ENCODE peak calls at places on chromosomes 12 and 14, in six cellular contexts. E is cardiac fibroblast, J is fibroblast of pulmonary artery, H is brain microvascular endothelial cell, P is lower leg skin, U is Calu3. D is an unnamed sample.

GRCh38 chr14:93712079-93712837 is 76.0 kb downstream of the PRIMA1 start:
- DNase-seq in E (no peak), J (no peak), H (no peak), P (no peak), U (no peak), D (no peak)

GRCh38 chr14:100239200-100239839 is 376 bp downstream of the YY1 start:
- DNase-seq in E (no peak), J (no peak), H (no peak), P (peak), U (peak), D (no peak)

GRCh38 chr12:122403115-122403770 is 19.2 kb downstream of the CLIP1 start:
- DNase-seq in E (no peak), J (no peak), H (no peak), P (no peak), U (no peak), D (no peak)

GRCh38 chr14:94143239-94143638 is 13.8 kb upstream of the IFI27L2 start:
- DNase-seq in E (no peak), J (no peak), H (no peak), P (no peak), U (peak), D (no peak)

GRCh38 chr12:53172352-53172751 is 8.2 kb upstream of the ZNF740 start:
- DNase-seq in E (peak), J (peak), H (peak), P (no peak), U (no peak), D (no peak)

GRCh38 chr12:94867066-94867855 is 136.2 kb downstream of the NDUFA12 start:
- DNase-seq in E (no peak), J (no peak), H (peak), P (no peak), U (no peak), D (no peak)

GRCh38 chr12:56361487-56362129 is 1.0 kb downstream of the APOF start:
- DNase-seq in E (no peak), J (no peak), H (no peak), P (no peak), U (no peak), D (no peak)

GRCh38 chr12:108985750-108986149 is 35.1 kb downstream of the SVOP start:
- DNase-seq in E (no peak), J (no peak), H (no peak), P (no peak), U (no peak), D (no peak)

GRCh38 chr12:30598889-30599288 is 96.8 kb downstream of the IPO8 start:
- DNase-seq in E (peak), J (peak), H (no peak), P (no peak), U (no peak), D (no peak)

GRCh38 chr14:54647378-54647777 is 80.5 kb downstream of the SAMD4A start:
- DNase-seq in E (no peak), J (no peak), H (no peak), P (no peak), U (no peak), D (no peak)

GRCh38 chr12:115172521-115172920 is 488.5 kb upstream of the TBX3 start:
- DNase-seq in E (no peak), J (peak), H (no peak), P (no peak), U (no peak), D (no peak)

GRCh38 chr12:28876423-28876822 is 272.7 kb upstream of the FAR2 start:
- DNase-seq in E (no peak), J (no peak), H (no peak), P (no peak), U (no peak), D (no peak)

GRCh38 chr12:28874758-28875157 is 274.3 kb upstream of the FAR2 start:
- DNase-seq in E (no peak), J (no peak), H (no peak), P (no peak), U (no peak), D (no peak)

GRCh38 chr12:28870839-28871440 is 278.1 kb upstream of the FAR2 start:
- DNase-seq in E (no peak), J (peak), H (no peak), P (no peak), U (no peak), D (peak)

GRCh38 chr12:28869197-28869596 is 279.9 kb upstream of the FAR2 start:
- DNase-seq in E (peak), J (peak), H (peak), P (no peak), U (no peak), D (no peak)

DNA sequence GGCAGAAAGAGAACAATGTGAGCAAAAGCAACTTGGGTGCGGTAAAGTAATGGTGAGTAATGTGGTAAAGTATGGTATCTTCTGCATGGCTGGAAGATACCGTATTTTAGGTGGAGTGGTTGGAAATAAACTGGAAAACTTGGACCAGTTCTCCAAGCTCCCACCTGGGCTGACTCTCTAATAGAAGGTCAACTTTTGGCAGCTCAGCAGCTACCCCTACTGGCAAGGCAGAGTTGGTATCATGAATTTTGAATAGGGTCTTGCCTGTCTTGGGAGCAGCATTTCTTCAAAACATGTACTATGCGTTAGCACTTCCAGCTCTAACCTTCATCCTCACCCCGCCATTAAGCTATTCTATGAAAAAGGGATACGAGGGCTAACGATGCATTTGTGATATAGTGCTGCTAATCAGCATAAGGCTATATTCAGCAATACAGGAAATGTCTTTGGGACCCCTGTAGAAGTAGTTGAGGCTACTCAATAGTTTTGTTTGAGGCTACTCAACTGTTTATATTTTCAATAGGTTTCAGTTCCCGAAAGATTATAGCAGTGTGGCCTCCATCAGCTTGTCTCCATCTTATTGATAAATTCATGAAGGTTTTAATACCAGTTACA is 276.3 kb upstream of the FAR2 start:
- DNase-seq in E (peak), J (peak), H (peak), P (no peak), U (peak), D (peak)
- TF ChIP-seq CTCF in E (peak), J (peak), H (peak), P (no peak), U (peak), D (peak)

GRCh38 chr14:22168092-22168955 is 420.7 kb downstream of the DAD1 start:
- DNase-seq in E (no peak), J (peak), H (peak), P (no peak), U (no peak), D (no peak)
- TF ChIP-seq CTCF in E (no peak), J (no peak), H (peak), P (no peak), U (no peak), D (no peak)

GRCh38 chr12:107519906-107520859 is 165.4 kb upstream of the PWP1 start:
- DNase-seq in E (no peak), J (no peak), H (no peak), P (no peak), U (no peak), D (peak)

GRCh38 chr12:107521826-107522355 is 163.7 kb upstream of the PWP1 start:
- DNase-seq in E (no peak), J (no peak), H (no peak), P (no peak), U (no peak), D (no peak)

GRCh38 chr12:107525063-107525718 is 160.4 kb upstream of the PWP1 start:
- DNase-seq in E (no peak), J (no peak), H (no peak), P (no peak), U (no peak), D (no peak)

GRCh38 chr12:107523760-107524558 is 161.6 kb upstream of the PWP1 start:
- DNase-seq in E (no peak), J (no peak), H (no peak), P (no peak), U (no peak), D (no peak)

GRCh38 chr12:107522692-107523477 is 162.7 kb upstream of the PWP1 start:
- DNase-seq in E (no peak), J (no peak), H (no peak), P (no peak), U (no peak), D (no peak)
- TF ChIP-seq CTCF in E (peak), J (peak), H (peak), P (no peak), U (no peak), D (no peak)

DNA sequence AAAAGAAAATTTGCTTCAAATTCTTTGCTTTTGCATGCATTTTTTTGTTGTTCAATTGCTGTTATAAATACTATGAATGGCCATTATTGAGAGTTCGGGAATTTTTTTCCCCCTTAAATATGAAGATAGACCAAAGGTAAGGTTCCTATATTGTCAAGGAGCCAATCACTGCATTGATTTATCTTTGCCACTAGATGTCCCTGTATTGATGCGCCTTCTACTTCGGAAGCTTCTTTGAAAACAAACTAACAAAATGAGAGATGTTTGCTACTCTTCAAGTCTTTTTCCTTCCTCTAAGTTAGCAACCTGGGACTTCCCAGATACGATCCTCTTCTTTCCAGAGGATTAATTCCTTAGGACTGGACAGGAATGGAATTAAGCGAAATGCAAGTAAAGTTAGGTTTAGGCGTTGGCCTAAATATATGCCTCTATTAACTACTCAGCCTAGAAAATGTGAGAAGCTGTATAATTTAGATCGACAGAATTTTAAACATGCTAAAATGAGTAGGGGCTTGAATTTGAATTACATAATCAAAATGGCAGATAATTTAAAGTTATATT is 318.1 kb downstream of the AEBP2 start:
- DNase-seq in E (peak), J (peak), H (no peak), P (no peak), U (no peak), D (no peak)
- TF ChIP-seq CTCF in E (peak), J (peak), H (peak), P (no peak), U (peak), D (peak)

GRCh38 chr12:45434094-45434493 is 218.2 kb downstream of the ANO6 start:
- DNase-seq in E (no peak), J (no peak), H (no peak), P (no peak), U (no peak), D (no peak)
- TF ChIP-seq CTCF in E (no peak), J (no peak), H (no peak), P (no peak), U (no peak), D (no peak)

GRCh38 chr12:20798561-20798960 is 11.9 kb upstream of the SLCO1B3 start:
- DNase-seq in E (peak), J (peak), H (peak), P (no peak), U (peak), D (no peak)
- TF ChIP-seq CTCF in E (peak), J (no peak), H (no peak), P (no peak), U (no peak), D (no peak)